ENCODE peak calls at places on chromosomes 4 and X, in four cellular contexts. I is A549, U is tibial artery, Z is GM23248. R is an unnamed sample.

GRCh38 chr4:26377352-26378311 is 56.8 kb downstream of the RBPJ start:
- DNase-seq in I (no peak), U (no peak), Z (no peak), R (no peak)

GRCh38 chrX:45508459-45508858 is 307.8 kb upstream of the DIPK2B start:
- DNase-seq in I (no peak), U (no peak), Z (no peak), R (no peak)

GRCh38 chrX:70257599-70258288 is 2.3 kb downstream of the P2RY4 start:
- DNase-seq in I (no peak), U (no peak), Z (no peak), R (no peak)

GRCh38 chr4:110091426-110091825 is 107.0 kb downstream of the ELOVL6 start:
- DNase-seq in I (no peak), U (no peak), Z (peak; percentile 77), R (no peak)

GRCh38 chrX:103586314-103586646 is 965 bp downstream of the TCEAL4 start:
- DNase-seq in I (no peak), U (no peak), Z (peak; percentile 37), R (no peak)

GRCh38 chrX:134746379-134746723 is 88.1 kb upstream of the PLAC1 start:
- DNase-seq in I (no peak), U (no peak), Z (no peak), R (no peak)

GRCh38 chr4:151316645-151317044 is 8.8 kb downstream of the SH3D19 start:
- DNase-seq in I (no peak), U (no peak), Z (no peak), R (no peak)

GRCh38 chrX:65601530-65602281 is 65.7 kb upstream of the MSN start:
- DNase-seq in I (no peak), U (peak; percentile 88), Z (peak; percentile 86), R (peak; percentile 88)

GRCh38 chr4:141391293-141391692 is 170.6 kb downstream of the ZNF330 start:
- DNase-seq in I (no peak), U (no peak), Z (peak; percentile 29), R (no peak)

GRCh38 chr4:86706923-86707597 is 112.9 kb downstream of the PTPN13 start:
- DNase-seq in I (no peak), U (no peak), Z (peak; percentile 46), R (no peak)

GRCh38 chrX:34884693-34885277 is 57.8 kb upstream of the FAM47B start:
- DNase-seq in I (peak; percentile 33), U (no peak), Z (peak; percentile 83), R (no peak)

GRCh38 chrX:1502241-1502640 is 34.7 kb downstream of the P2RY8 start:
- DNase-seq in I (no peak), U (no peak), Z (no peak), R (no peak)

GRCh38 chrX:12702509-12703091 is 88.6 kb upstream of the PRPS2 start:
- DNase-seq in I (no peak), U (no peak), Z (no peak), R (no peak)

GRCh38 chrX:154531626-154532025 is 15.0 kb downstream of the G6PD start:
- DNase-seq in I (no peak), U (peak; percentile 44), Z (peak; percentile 38), R (no peak)

GRCh38 chr4:31422006-31422405 is 701.8 kb downstream of the PCDH7 start:
- DNase-seq in I (no peak), U (no peak), Z (no peak), R (no peak)

GRCh38 chr4:4969298-4969697 is 50.0 kb downstream of the CYTL1 start:
- DNase-seq in I (peak; percentile 15), U (peak; percentile 89), Z (peak; percentile 93), R (no peak)

GRCh38 chr4:95963456-95963855 is 123.6 kb downstream of the PDHA2 start:
- DNase-seq in I (no peak), U (no peak), Z (no peak), R (no peak)

GRCh38 chr4:3237266-3237665 is 11.7 kb upstream of the MSANTD1 start:
- DNase-seq in I (no peak), U (no peak), Z (no peak), R (no peak)

GRCh38 chr4:101066586-101066985 is 280.7 kb downstream of the PPP3CA start:
- DNase-seq in I (no peak), U (no peak), Z (no peak), R (no peak)

GRCh38 chr4:175351473-175351872 is 433.3 kb downstream of the ADAM29 start:
- DNase-seq in I (no peak), U (no peak), Z (no peak), R (no peak)

GRCh38 chrX:69616520-69617203 is 749 bp downstream of the EDA start:
- DNase-seq in I (no peak), U (peak; percentile 20), Z (peak; percentile 4), R (peak; percentile 27)

GRCh38 chrX:34365482-34365881 is 233.4 kb upstream of the FAM47A start:
- DNase-seq in I (no peak), U (no peak), Z (peak; percentile 26), R (no peak)

GRCh38 chr4:122652379-122652778 is 31.5 kb upstream of the IL21 start:
- DNase-seq in I (peak; percentile 7), U (no peak), Z (peak; percentile 71), R (no peak)

GRCh38 chr4:184103755-184104367 is 113.8 kb downstream of the ENPP6 start:
- DNase-seq in I (no peak), U (no peak), Z (no peak), R (peak; percentile 18)

GRCh38 chr4:78954048-78954666 is 14.9 kb upstream of the PAQR3 start:
- DNase-seq in I (no peak), U (no peak), Z (peak; percentile 30), R (no peak)

GRCh38 chrX:118698516-118699247 is 28.7 kb upstream of the IL13RA1 start:
- DNase-seq in I (no peak), U (no peak), Z (peak; percentile 5), R (no peak)

GRCh38 chr4:15805583-15806517 is 27.7 kb downstream of the CD38 start:
- DNase-seq in I (peak; percentile 17), U (peak; percentile 41), Z (peak; percentile 75), R (no peak)

GRCh38 chr4:184416913-184417734 is 57.2 kb downstream of the IRF2 start:
- DNase-seq in I (no peak), U (no peak), Z (peak; percentile 49), R (no peak)

GRCh38 chr4:42133006-42133405 is 19.4 kb downstream of the BEND4 start:
- DNase-seq in I (no peak), U (no peak), Z (no peak), R (no peak)

GRCh38 chrX:120419465-120419864 is 49.6 kb downstream of the LAMP2 start:
- DNase-seq in I (no peak), U (no peak), Z (no peak), R (no peak)

GRCh38 chr4:86834901-86835300 is 14.3 kb downstream of the SLC10A6 start:
- DNase-seq in I (no peak), U (no peak), Z (peak; percentile 33), R (no peak)

GRCh38 chr4:70601422-70602039 is 9.5 kb downstream of the AMBN start:
- DNase-seq in I (peak; percentile 6), U (no peak), Z (peak; percentile 69), R (peak; percentile 15)

GRCh38 chr4:164935363-164935762 is 42.1 kb downstream of the TRIM61 start:
- DNase-seq in I (no peak), U (no peak), Z (no peak), R (no peak)

GRCh38 chrX:97402333-97402732 is 518.6 kb downstream of the RPA4 start:
- DNase-seq in I (no peak), U (no peak), Z (no peak), R (no peak)

GRCh38 chrX:97401586-97402101 is 517.9 kb downstream of the RPA4 start:
- DNase-seq in I (no peak), U (no peak), Z (peak; percentile 17), R (no peak)

GRCh38 chrX:97400492-97400891 is 516.8 kb downstream of the RPA4 start:
- DNase-seq in I (no peak), U (no peak), Z (no peak), R (no peak)

GRCh38 chrX:97402903-97403302 is 519.2 kb downstream of the RPA4 start:
- DNase-seq in I (no peak), U (no peak), Z (no peak), R (no peak)

GRCh38 chrX:97401154-97401553 is 517.4 kb downstream of the RPA4 start:
- DNase-seq in I (no peak), U (no peak), Z (no peak), R (no peak)
- H3K4me1 ChIP-seq in I (peaks cover 62% of the 10 kb centered on the region), U (no peaks in the 10 kb centered on the region), Z (peaks cover 4% of the 10 kb centered on the region), R (no peaks in the 10 kb centered on the region)

GRCh38 chr4:40190465-40190864 is 6.4 kb upstream of the RHOH start:
- DNase-seq in I (no peak), U (no peak), Z (no peak), R (no peak)

GRCh38 chr4:40185830-40186664 is 10.8 kb upstream of the RHOH start:
- DNase-seq in I (no peak), U (no peak), Z (peak; percentile 59), R (no peak)

GRCh38 chr4:40186665-40187014 is 10.2 kb upstream of the RHOH start:
- DNase-seq in I (no peak), U (no peak), Z (no peak), R (no peak)

GRCh38 chr4:40189997-40190396 is 6.8 kb upstream of the RHOH start:
- DNase-seq in I (no peak), U (no peak), Z (no peak), R (no peak)

GRCh38 chr4:40187386-40187913 is 9.4 kb upstream of the RHOH start:
- DNase-seq in I (no peak), U (no peak), Z (no peak), R (no peak)
- H3K4me1 ChIP-seq in I (peaks cover 39% of the 10 kb centered on the region), U (no peaks in the 10 kb centered on the region), Z (peaks cover 24% of the 10 kb centered on the region), R (no peaks in the 10 kb centered on the region)

DNA sequence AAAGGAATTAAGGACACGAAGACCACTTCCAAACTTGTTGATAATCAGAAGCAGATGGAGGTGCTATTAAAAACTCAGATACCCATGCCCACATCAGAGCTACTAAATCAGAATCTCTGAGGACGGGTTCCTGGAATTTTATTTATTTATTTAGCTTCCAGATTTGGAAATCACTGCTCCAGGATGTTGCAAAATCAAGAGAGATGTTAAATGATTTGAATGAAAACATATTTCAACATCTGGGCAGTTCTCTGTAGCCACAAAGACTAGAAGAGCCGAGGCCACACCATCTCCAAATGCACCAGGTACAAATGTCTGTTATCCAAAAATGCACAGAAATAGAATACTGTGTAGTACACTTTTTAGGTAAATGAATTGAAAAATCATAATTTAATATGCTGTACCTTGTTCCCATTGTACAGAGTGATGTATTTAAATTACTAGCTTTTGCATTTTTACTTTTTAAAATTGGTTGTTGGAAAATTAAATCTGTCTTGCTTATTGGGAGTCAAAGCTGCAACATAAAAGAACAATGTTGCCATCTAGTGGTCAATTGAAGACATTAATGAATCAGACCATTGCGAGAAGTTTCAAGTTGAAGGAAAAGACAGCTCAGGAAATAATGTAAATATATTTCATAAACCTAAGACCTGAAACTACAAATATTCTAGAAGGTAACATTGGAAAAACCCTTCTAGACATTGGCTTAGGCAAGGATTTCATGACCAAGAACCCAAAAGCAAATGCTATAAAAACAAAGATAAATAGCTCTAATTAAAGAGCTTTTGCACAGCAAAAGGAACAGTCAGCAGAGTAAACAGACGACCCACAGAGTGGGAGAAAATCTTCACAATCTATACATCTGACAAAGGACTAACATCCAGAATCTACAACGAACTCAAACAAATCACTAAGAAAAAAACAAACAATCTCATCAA is 151.3 kb upstream of the TTC29 start:
- DNase-seq in I (peak; percentile 13), U (no peak), Z (peak; percentile 70), R (no peak)
- H3K4me1 ChIP-seq in I (no peaks in the 10 kb centered on the region), U (no peaks in the 10 kb centered on the region), Z (peaks cover 14% of the 10 kb centered on the region), R (peaks cover 5% of the 10 kb centered on the region)

DNA sequence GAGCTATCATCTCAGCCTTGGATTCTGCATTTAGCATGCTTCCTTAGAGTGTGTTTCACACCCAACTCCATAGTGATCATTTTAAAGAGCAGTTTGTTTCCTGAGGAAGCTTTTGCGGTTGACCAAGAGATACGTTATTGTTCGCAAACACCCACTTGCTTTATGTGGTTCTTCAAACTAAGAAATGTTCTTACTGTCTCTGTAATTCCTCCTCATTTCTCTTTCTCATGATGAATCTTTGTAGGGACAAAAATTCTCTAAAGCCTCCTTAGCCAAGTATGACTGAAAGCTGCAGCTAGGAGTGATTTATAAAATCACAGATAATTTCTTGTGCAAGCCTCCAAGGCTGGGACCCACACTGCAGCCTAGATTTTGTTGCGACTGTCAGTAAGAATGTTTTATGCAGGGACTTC is 10.0 kb downstream of the TNIP3 start:
- DNase-seq in I (no peak), U (no peak), Z (no peak), R (no peak)
- H3K4me1 ChIP-seq in I (peaks cover 12% of the 10 kb centered on the region), U (peaks cover 8% of the 10 kb centered on the region), Z (peaks cover 29% of the 10 kb centered on the region), R (no peaks in the 10 kb centered on the region)